ENCODE peak calls at places on chromosomes 4 and X, in eight cellular contexts. X is neuronal stem cell, L is fibroblast of lung, E is mesenchymal stem cell, W is GM23248, A is H1, M is GM12878, F is mammary epithelial cell. Q is an unnamed sample. For H3K36me3, the result is how much of the 10 kb centered on the place peaks cover.

GRCh38 chr4:168654206-168655174 is 157.6 kb downstream of the PALLD start:
- DNase-seq in M (no peak), E (no peak), A (no peak), W (no peak), F (peak), X (no peak), L (no peak), Q (no peak)

GRCh38 chrX:109590176-109590575 is 34.8 kb downstream of the KCNE5 start:
- DNase-seq in L (no peak), A (no peak), F (no peak), W (no peak), E (no peak), X (no peak), M (no peak), Q (no peak)

GRCh38 chrX:37824491-37825224 is 22.7 kb downstream of the DYNLT3 start:
- DNase-seq in L (no peak), A (no peak), X (no peak), F (no peak), W (no peak), E (peak), M (no peak), Q (no peak)

GRCh38 chrX:22585831-22586230 is 313.1 kb downstream of the CBLL2 start:
- DNase-seq in X (no peak), F (no peak), L (no peak), M (peak), W (no peak), E (no peak), A (no peak), Q (no peak)

GRCh38 chrX:53080628-53081580 is 1.3 kb upstream of the TSPYL2 start:
- DNase-seq in M (no peak), W (peak), X (no peak), L (peak), E (no peak), F (no peak), A (no peak), Q (no peak)

GRCh38 chr4:2257361-2258001 is 4.4 kb downstream of the MXD4 start:
- DNase-seq in A (no peak), W (no peak), M (no peak), E (no peak), F (no peak), L (no peak), X (no peak), Q (no peak)

GRCh38 chr4:8383451-8384160 is 56.9 kb downstream of the ACOX3 start:
- DNase-seq in X (no peak), M (no peak), F (no peak), A (no peak), W (no peak), L (peak), E (peak), Q (no peak)

GRCh38 chrX:1720826-1721225 is 106.0 kb downstream of the ASMT start:
- DNase-seq in A (no peak), M (no peak), F (no peak), X (no peak), L (no peak), E (no peak), W (no peak), Q (no peak)

GRCh38 chr4:158259955-158260575 is 49.8 kb downstream of the TMEM144 start:
- DNase-seq in A (no peak), L (peak), F (peak), M (no peak), X (peak), W (peak), E (peak), Q (no peak)

GRCh38 chrX:39301041-39301440 is 499.8 kb downstream of the MID1IP1 start:
- DNase-seq in W (no peak), L (no peak), X (no peak), F (no peak), A (no peak), M (no peak), E (no peak), Q (no peak)

GRCh38 chrX:142250502-142250901 is 45.4 kb upstream of the MAGEC2 start:
- DNase-seq in E (no peak), L (no peak), M (no peak), F (peak), W (no peak), A (no peak), X (no peak), Q (no peak)

GRCh38 chr4:1684756-1685603 is 867 bp upstream of the FAM53A start:
- DNase-seq in M (no peak), A (no peak), X (no peak), L (no peak), F (no peak), E (no peak), W (no peak), Q (no peak)

GRCh38 chrX:138710866-138711331 is 618 bp downstream of the FGF13 start:
- DNase-seq in M (no peak), F (no peak), E (no peak), W (peak), A (no peak), L (peak), X (peak), Q (no peak)

GRCh38 chrX:9626379-9626778 is 139.3 kb downstream of the GPR143 start:
- DNase-seq in F (no peak), X (no peak), W (no peak), A (no peak), E (no peak), L (peak), M (no peak), Q (no peak)

GRCh38 chr4:98394134-98394533 is 132.9 kb downstream of the RAP1GDS1 start:
- DNase-seq in F (peak), E (no peak), L (peak), A (no peak), X (no peak), W (no peak), M (no peak), Q (no peak)

GRCh38 chr4:53889335-53890084 is 174.9 kb downstream of the CHIC2 start:
- DNase-seq in A (no peak), L (peak), E (peak), X (no peak), M (no peak), W (peak), F (no peak), Q (no peak)

GRCh38 chr4:186189656-186190055 is 1.7 kb upstream of the CYP4V2 start:
- DNase-seq in M (no peak), E (no peak), L (no peak), F (no peak), W (no peak), X (no peak), A (no peak), Q (no peak)

GRCh38 chr4:3869661-3870566 is 103.7 kb downstream of the ADRA2C start:
- DNase-seq in M (no peak), L (no peak), A (no peak), W (peak), F (no peak), X (no peak), E (no peak), Q (no peak)

GRCh38 chr4:38169524-38169923 is 209.3 kb downstream of the PTTG2 start:
- DNase-seq in F (peak), W (peak), E (peak), A (no peak), M (no peak), X (no peak), L (peak), Q (no peak)

GRCh38 chr4:38166768-38167167 is 206.6 kb downstream of the PTTG2 start:
- DNase-seq in F (no peak), X (no peak), L (no peak), E (no peak), A (no peak), W (no peak), M (no peak), Q (no peak)

GRCh38 chr4:38170800-38171199 is 210.6 kb downstream of the PTTG2 start:
- DNase-seq in L (peak), W (peak), E (no peak), X (no peak), F (peak), A (no peak), M (no peak), Q (no peak)

GRCh38 chr4:38173935-38174334 is 213.7 kb downstream of the PTTG2 start:
- DNase-seq in A (no peak), E (no peak), L (no peak), F (peak), X (no peak), M (no peak), W (peak), Q (no peak)

GRCh38 chr4:38170380-38170779 is 210.2 kb downstream of the PTTG2 start:
- DNase-seq in E (no peak), F (no peak), X (no peak), A (no peak), L (no peak), M (no peak), W (no peak), Q (no peak)
- H3K9ac ChIP-seq in E (no peak), F (no peak), X (no peak), A (no peak), L (no peak), M (no peak), W (no peak), Q (no peak)

DNA sequence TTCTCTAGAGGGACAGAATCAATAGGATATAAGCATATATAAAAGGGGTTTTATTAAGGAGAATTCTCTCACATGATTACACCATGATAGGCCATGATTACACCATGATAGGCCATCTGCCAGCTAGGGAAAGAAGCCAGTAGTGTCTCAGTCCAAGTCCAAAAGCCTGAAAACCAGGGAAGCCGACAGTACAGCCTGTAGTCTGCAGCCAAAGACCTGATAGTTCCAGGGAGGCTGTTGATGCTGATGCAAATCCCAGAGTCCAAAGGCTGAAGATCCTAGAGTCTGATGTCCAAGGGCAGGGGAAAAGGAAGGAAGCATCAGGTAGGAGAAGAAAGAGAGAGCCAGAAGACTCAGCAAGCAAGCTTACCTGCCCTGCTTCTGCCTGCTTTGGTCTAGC is 411.3 kb upstream of the EMCN start:
- DNase-seq in M (no peak), L (no peak), E (no peak), A (no peak), X (no peak), F (no peak), W (no peak), Q (no peak)
- H3K36me3 ChIP-seq in M (under half), L (under half), E (under half), A (under half), X (under half), F (under half), W (under half), Q (under half)

DNA sequence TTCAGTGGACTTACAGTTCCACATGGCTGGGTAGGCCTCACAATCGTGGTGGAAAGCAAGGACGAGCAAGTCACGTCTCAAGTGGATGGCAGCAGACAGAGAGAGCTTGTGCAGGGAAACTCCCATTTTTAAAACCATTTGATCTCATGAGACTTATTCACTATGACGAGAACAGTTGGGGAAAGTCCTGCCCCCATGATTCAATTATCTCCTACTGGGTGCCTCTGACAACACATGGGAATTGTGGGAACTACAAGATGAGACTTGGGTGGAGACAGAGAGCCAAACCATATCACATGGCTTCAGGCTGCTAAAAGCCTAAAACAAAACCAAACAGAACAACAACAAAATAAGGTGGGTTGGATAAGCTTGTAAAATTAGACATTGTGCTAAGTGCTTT is 194.4 kb upstream of the CPEB2 start:
- DNase-seq in W (no peak), A (no peak), F (peak), L (no peak), X (no peak), M (no peak), E (no peak), Q (no peak)
- H3K9ac ChIP-seq in W (no peak), A (no peak), F (no peak), L (no peak), X (no peak), M (no peak), E (no peak), Q (no peak)

DNA sequence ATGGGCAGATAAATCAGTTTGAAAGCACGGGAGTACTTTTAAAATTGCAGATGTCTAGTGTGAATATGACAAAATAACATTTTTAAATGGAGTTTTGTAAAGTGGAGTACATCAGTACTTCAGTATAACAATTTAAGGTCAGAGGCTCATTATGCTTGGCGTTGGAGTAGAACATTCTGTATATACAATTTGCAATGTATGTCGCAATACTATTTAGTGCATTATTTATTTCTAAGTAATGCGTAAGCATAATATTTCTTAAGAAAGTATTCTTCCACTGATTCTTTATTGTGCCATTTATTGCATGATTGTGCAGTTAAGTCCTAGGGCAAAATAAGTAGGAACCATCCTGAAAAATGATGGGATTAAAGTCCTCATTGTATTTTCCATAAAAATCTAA is 461.6 kb downstream of the AFF2 start:
- DNase-seq in X (no peak), E (no peak), L (no peak), F (no peak), A (no peak), M (no peak), W (no peak), Q (no peak)
- H3K36me3 ChIP-seq in X (under half), E (under half), L (under half), F (under half), A (under half), M (under half), W (under half), Q (under half)

Q was measured in NT2/D1.